ENCODE peak calls at places on chromosomes 12 and 14, in five cellular contexts. H is SK-N-SH, F is HepG2, Z is GM12878, C is K562. R is an unnamed sample.

GRCh38 chr14:30808576-30808975 is 65.8 kb upstream of the COCH start:
- DNase-seq in H (no peak), F (no peak), Z (no peak), C (no peak), R (no peak)

GRCh38 chr12:104856548-104856947 is 101.5 kb downstream of the SLC41A2 start:
- DNase-seq in H (no peak), F (no peak), Z (no peak), C (no peak), R (no peak)

GRCh38 chr14:53285806-53286205 is 132.7 kb upstream of the DDHD1 start:
- DNase-seq in H (no peak), F (no peak), Z (no peak), C (no peak), R (no peak)

GRCh38 chr12:69490920-69491643 is 20.9 kb downstream of the FRS2 start:
- DNase-seq in H (no peak), F (no peak), Z (no peak), C (no peak), R (no peak)

GRCh38 chr12:6684609-6685008 is 4.6 kb downstream of the ZNF384 start:
- DNase-seq in H (peak; percentile 62), F (peak; percentile 57), Z (no peak), C (peak; percentile 32), R (peak; percentile 53)

GRCh38 chr12:45543887-45544286 is 185.6 kb upstream of the ARID2 start:
- DNase-seq in H (peak; percentile 69), F (peak; percentile 53), Z (peak; percentile 56), C (peak; percentile 45), R (peak; percentile 75)

GRCh38 chr14:100386846-100387245 is 63.7 kb downstream of the SLC25A47 start:
- DNase-seq in H (no peak), F (no peak), Z (no peak), C (no peak), R (no peak)

GRCh38 chr12:93333828-93334227 is 43.9 kb upstream of the NUDT4 start:
- DNase-seq in H (no peak), F (no peak), Z (no peak), C (no peak), R (no peak)

GRCh38 chr14:54691525-54692260 is 124.8 kb downstream of the SAMD4A start:
- DNase-seq in H (peak; percentile 62), F (peak; percentile 70), Z (no peak), C (peak; percentile 58), R (peak; percentile 65)

GRCh38 chr12:50924439-50925341 is 27.7 kb upstream of the HIGD1C start:
- DNase-seq in H (peak; percentile 65), F (peak; percentile 89), Z (peak; percentile 76), C (peak; percentile 85), R (peak; percentile 67)

GRCh38 chr14:63383776-63384367 is 65.1 kb upstream of the GPHB5 start:
- DNase-seq in H (no peak), F (no peak), Z (peak; percentile 17), C (no peak), R (no peak)
- TF ChIP-seq FOXM1 in H (no peak), F (no peak), Z (no peak), C (no peak), R (no peak)

GRCh38 chr12:91515944-91516739 is 333.5 kb upstream of the DCN start:
- DNase-seq in H (no peak), F (no peak), Z (no peak), C (no peak), R (no peak)

GRCh38 chr12:91511795-91512420 is 329.3 kb upstream of the DCN start:
- DNase-seq in H (no peak), F (no peak), Z (no peak), C (no peak), R (no peak)

GRCh38 chr12:91507754-91508153 is 325.1 kb upstream of the DCN start:
- DNase-seq in H (no peak), F (no peak), Z (no peak), C (no peak), R (no peak)

GRCh38 chr12:91513354-91513753 is 330.7 kb upstream of the DCN start:
- DNase-seq in H (no peak), F (no peak), Z (no peak), C (no peak), R (no peak)
- TF ChIP-seq FOXM1 in H (no peak), F (no peak), Z (no peak), C (no peak), R (no peak)

GRCh38 chr14:98798099-98798498 is 473.9 kb downstream of the BCL11B start:
- DNase-seq in H (no peak), F (no peak), Z (no peak), C (no peak), R (peak; percentile 20)
- TF ChIP-seq FOXM1 in H (no peak), F (no peak), Z (no peak), C (no peak), R (no peak)

GRCh38 chr12:79331870-79332269 is 358.9 kb downstream of the PAWR start:
- DNase-seq in H (no peak), F (no peak), Z (no peak), C (no peak), R (no peak)
- TF ChIP-seq FOXM1 in H (no peak), F (no peak), Z (no peak), C (no peak), R (no peak)

DNA sequence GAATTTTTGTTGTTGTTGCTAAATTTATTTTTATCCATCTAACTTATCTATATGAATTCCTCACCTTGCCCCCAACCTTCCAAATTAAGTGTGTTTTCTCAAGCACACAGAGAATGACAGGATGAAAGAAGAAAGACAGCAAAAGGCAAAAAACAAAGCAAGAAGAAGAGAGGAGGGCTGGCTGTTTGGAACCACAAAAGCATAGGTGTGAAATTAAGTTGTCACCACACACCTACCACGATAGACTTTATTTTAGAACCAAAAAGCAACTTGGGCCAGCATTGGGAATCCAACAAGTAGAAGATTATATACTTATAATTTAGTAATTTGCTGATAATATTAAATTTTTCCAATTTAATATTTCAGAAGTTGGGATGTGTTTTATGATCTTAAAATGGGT is 58.7 kb upstream of the REP15 start:
- DNase-seq in H (no peak), F (no peak), Z (no peak), C (no peak), R (no peak)
- TF ChIP-seq FOXM1 in H (no peak), F (no peak), Z (no peak), C (no peak), R (no peak)